ENCODE peak calls at places on chromosome 7, in seven cellular contexts. Q is HCT116; J is spleen; H is pancreas; A is tibial artery; U is right atrium auricular region; N is CD8-positive, alpha-beta T cell. K is an unnamed sample.
A peak's percentile ranks its signal among the peaks of the same experiment; 100 is the strongest.

GRCh38 chr7:9302436-9302835 is 869.0 kb downstream of the NXPH1 start:
- DNase-seq in Q (no peak), J (no peak), H (no peak), A (no peak), U (no peak), N (no peak), K (no peak)

GRCh38 chr7:2452074-2452507 is 24.1 kb downstream of the GRIFIN start:
- DNase-seq in Q (no peak), J (peak; percentile 78), H (no peak), A (no peak), U (no peak), N (no peak), K (no peak)

GRCh38 chr7:111855161-111855841 is 293.0 kb upstream of the IMMP2L start:
- DNase-seq in Q (peak; percentile 38), J (no peak), H (no peak), A (no peak), U (no peak), N (no peak), K (peak; percentile 8)

GRCh38 chr7:75869776-75870379 is 9.0 kb upstream of the RHBDD2 start:
- DNase-seq in Q (no peak), J (no peak), H (no peak), A (no peak), U (no peak), N (no peak), K (no peak)

GRCh38 chr7:132095-132482 is 60.3 kb upstream of the FAM20C start:
- DNase-seq in Q (no peak), J (peak; percentile 55), H (no peak), A (no peak), U (no peak), N (no peak), K (no peak)

GRCh38 chr7:122675621-122676020 is 23.3 kb downstream of the RNF133 start:
- DNase-seq in Q (no peak), J (no peak), H (no peak), A (no peak), U (no peak), N (no peak), K (no peak)

GRCh38 chr7:140350056-140350455 is 48.3 kb downstream of the SLC37A3 start:
- DNase-seq in Q (no peak), J (peak; percentile 11), H (no peak), A (no peak), U (no peak), N (no peak), K (no peak)

GRCh38 chr7:68963547-68963946 is 634.7 kb upstream of the AUTS2 start:
- DNase-seq in Q (no peak), J (no peak), H (no peak), A (no peak), U (no peak), N (no peak), K (no peak)

GRCh38 chr7:127881564-127881963 is 149.7 kb downstream of the LRRC4 start:
- DNase-seq in Q (no peak), J (no peak), H (no peak), A (no peak), U (no peak), N (no peak), K (no peak)

GRCh38 chr7:107167483-107168232 is 1.1 kb upstream of the HBP1 start:
- DNase-seq in Q (peak; percentile 61), J (no peak), H (no peak), A (no peak), U (no peak), N (no peak), K (peak; percentile 76)

GRCh38 chr7:38105874-38106483 is 72.1 kb upstream of the STARD3NL start:
- DNase-seq in Q (peak; percentile 19), J (no peak), H (no peak), A (no peak), U (no peak), N (no peak), K (no peak)

GRCh38 chr7:143250199-143250598 is 13.0 kb upstream of the GSTK1 start:
- DNase-seq in Q (no peak), J (no peak), H (no peak), A (no peak), U (no peak), N (no peak), K (no peak)

GRCh38 chr7:44141221-44141850 is at the start of gene MYL7:
- DNase-seq in Q (no peak), J (peak; percentile 63), H (no peak), A (no peak), U (peak; percentile 68), N (no peak), K (no peak)

GRCh38 chr7:28986028-28986427 is 27.9 kb upstream of the TRIL start:
- DNase-seq in Q (no peak), J (no peak), H (no peak), A (no peak), U (no peak), N (no peak), K (no peak)

GRCh38 chr7:97004237-97004930 is 969 bp upstream of the DLX6 start:
- DNase-seq in Q (no peak), J (no peak), H (no peak), A (no peak), U (no peak), N (no peak), K (no peak)

GRCh38 chr7:55059006-55059405 is 40.2 kb downstream of the EGFR start:
- DNase-seq in Q (no peak), J (no peak), H (no peak), A (no peak), U (no peak), N (no peak), K (no peak)

GRCh38 chr7:378551-379455 is 88.8 kb downstream of the FOXL3 start:
- DNase-seq in Q (no peak), J (peak; percentile 82), H (peak; percentile 46), A (peak; percentile 66), U (no peak), N (peak; percentile 47), K (no peak)

GRCh38 chr7:112122144-112122543 is 84.1 kb downstream of the DOCK4 start:
- DNase-seq in Q (no peak), J (no peak), H (no peak), A (no peak), U (no peak), N (no peak), K (no peak)

GRCh38 chr7:89771003-89771636 is 383.1 kb upstream of the STEAP1 start:
- DNase-seq in Q (no peak), J (no peak), H (no peak), A (no peak), U (no peak), N (no peak), K (no peak)

GRCh38 chr7:4726051-4726450 is 44.0 kb downstream of the FOXK1 start:
- DNase-seq in Q (no peak), J (no peak), H (no peak), A (no peak), U (no peak), N (no peak), K (no peak)

DNA sequence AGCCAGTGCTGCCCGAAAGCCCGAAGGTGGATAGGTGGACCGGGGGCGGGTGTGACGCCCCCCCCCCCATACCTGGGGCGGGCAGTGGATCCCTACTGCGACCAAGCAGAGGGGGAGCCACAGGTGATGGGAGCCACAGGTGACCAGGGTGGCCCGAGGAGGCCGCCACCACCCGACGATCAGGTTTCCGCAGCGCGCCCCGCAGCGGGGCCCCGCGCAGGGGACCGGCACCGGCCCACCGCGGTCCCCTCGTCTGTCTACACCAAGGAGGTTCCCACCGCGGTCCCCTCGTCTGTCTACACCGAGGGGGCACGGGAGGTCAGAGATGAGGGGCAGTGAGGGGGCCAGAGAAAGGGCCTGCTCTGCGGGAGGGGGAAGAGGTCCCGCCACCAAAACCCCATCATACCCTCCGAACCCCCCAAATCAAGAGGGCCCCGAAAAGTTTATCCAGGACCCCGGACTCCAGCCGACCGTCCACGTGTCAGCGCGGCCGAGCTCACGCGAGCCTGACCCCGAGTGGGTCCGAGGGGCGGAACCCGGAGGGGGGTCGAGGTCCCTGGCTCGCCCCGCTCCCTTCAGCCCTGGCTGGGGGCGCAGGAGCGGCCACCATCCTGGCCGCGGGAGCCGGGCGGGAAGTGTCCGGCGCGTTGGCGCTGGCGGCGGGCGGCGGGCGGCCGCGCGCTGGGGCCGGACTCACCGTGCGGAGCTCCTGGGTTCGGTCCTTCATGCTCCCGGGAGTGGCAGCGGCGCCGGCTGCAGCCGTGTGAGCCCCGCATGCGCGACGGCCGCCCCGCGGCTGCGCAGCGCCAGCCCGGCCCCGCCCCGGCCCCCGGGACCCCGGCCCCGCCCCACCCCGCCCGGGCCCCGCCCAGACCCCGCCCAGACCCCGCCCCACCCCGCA is at the start of gene STX1A:
- DNase-seq in Q (no peak), J (peak; percentile 93), H (peak; percentile 84), A (no peak), U (no peak), N (peak; percentile 80), K (no peak)
- H3K4me1 ChIP-seq in Q (peaks cover 71% of the 10 kb centered on the region), J (peaks cover 38% of the 10 kb centered on the region), H (peaks cover 4% of the 10 kb centered on the region), A (peaks cover 51% of the 10 kb centered on the region), U (peaks cover 32% of the 10 kb centered on the region), N (peaks cover 28% of the 10 kb centered on the region), K (peaks cover 18% of the 10 kb centered on the region)

GRCh38 chr7:91609525-91609924 is 271.0 kb downstream of the MTERF1 start:
- DNase-seq in Q (no peak), J (no peak), H (no peak), A (no peak), U (no peak), N (no peak), K (no peak)
- TF ChIP-seq CTCF in Q (no peak), J (no peak), H (no peak), A (no peak), U (no peak), N (no peak), K (peak; percentile 31)

GRCh38 chr7:116781584-116781983 is 80.8 kb upstream of the CAPZA2 start:
- DNase-seq in Q (no peak), J (no peak), H (no peak), A (no peak), U (no peak), N (no peak), K (no peak)
- H3K4me1 ChIP-seq in Q (peaks cover 77% of the 10 kb centered on the region), J (no peaks in the 10 kb centered on the region), H (peaks cover 36% of the 10 kb centered on the region), A (peaks cover 48% of the 10 kb centered on the region), U (peaks cover 9% of the 10 kb centered on the region), N (no peaks in the 10 kb centered on the region), K (peaks cover 23% of the 10 kb centered on the region)

GRCh38 chr7:116439005-116439404 is 60.5 kb upstream of the CAV2 start:
- DNase-seq in Q (no peak), J (no peak), H (no peak), A (no peak), U (no peak), N (no peak), K (no peak)

GRCh38 chr7:116439856-116440549 is 59.5 kb upstream of the CAV2 start:
- DNase-seq in Q (no peak), J (no peak), H (no peak), A (no peak), U (no peak), N (no peak), K (no peak)

GRCh38 chr7:116436305-116436826 is 63.2 kb upstream of the CAV2 start:
- DNase-seq in Q (no peak), J (no peak), H (no peak), A (no peak), U (no peak), N (no peak), K (no peak)

GRCh38 chr7:116441534-116441933 is 58.0 kb upstream of the CAV2 start:
- DNase-seq in Q (no peak), J (no peak), H (no peak), A (no peak), U (no peak), N (no peak), K (no peak)

DNA sequence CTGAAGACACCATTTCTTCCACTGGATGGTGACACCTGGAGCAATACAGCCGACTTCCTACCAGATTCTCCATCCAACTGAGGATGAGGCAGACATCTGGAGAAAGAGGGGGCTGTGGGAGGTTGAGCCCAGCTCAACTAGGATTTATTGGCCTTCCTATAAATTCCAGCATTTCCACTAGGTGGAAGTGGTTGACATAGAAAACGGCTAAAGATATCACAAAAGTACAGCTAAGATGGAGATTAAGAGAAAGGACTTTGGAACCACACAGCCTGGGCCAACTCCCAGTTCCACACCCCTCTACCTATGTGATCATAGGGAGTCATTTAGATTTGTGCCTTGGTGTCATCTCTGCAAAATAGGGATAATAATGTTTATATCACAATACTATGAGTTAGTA is 61.3 kb upstream of the CAV2 start:
- DNase-seq in Q (no peak), J (no peak), H (no peak), A (no peak), U (no peak), N (no peak), K (no peak)
- TF ChIP-seq CTCF in Q (peak; percentile 5), J (no peak), H (no peak), A (peak; percentile 14), U (peak; percentile 41), N (no peak), K (peak; percentile 52)